ENCODE peak calls at places on chromosome X, in eight cellular contexts. R, V, N, L, Y, S, G and J are unnamed samples.
A peak's percentile ranks its signal among the peaks of the same experiment; 100 is the strongest.

GRCh38 chrX:46840946-46841740 is 4.3 kb downstream of the RP2 start:
- DNase-seq in Y (no peak), V (no peak), G (no peak), L (no peak), R (no peak), S (no peak), N (peak; percentile 51), J (peak; percentile 8)

GRCh38 chrX:64093761-64094160 is 111.7 kb downstream of the AMER1 start:
- DNase-seq in L (no peak), G (no peak), S (no peak), Y (peak; percentile 22), N (peak; percentile 19), R (no peak), V (no peak), J (peak; percentile 4)

GRCh38 chrX:111168314-111168713 is 72.3 kb downstream of the PAK3 start:
- DNase-seq in Y (peak; percentile 34), R (peak; percentile 63), S (no peak), L (no peak), V (no peak), N (peak; percentile 50), G (peak; percentile 8), J (no peak)

GRCh38 chrX:41033299-41033698 is 51.9 kb upstream of the USP9X start:
- DNase-seq in S (no peak), R (no peak), Y (no peak), L (no peak), G (no peak), V (no peak), N (no peak), J (no peak)

GRCh38 chrX:116490091-116490490 is 27.3 kb upstream of the CT83 start:
- DNase-seq in R (no peak), S (no peak), V (peak; percentile 2), Y (peak; percentile 2), G (no peak), N (peak; percentile 0), L (no peak), J (no peak)

GRCh38 chrX:1609311-1609710 is 5.5 kb upstream of the ASMT start:
- DNase-seq in V (no peak), S (no peak), N (no peak), G (no peak), L (no peak), R (no peak), Y (no peak), J (no peak)

GRCh38 chrX:120753413-120754251 is 122.0 kb downstream of the CT47B1 start:
- DNase-seq in Y (no peak), V (no peak), N (no peak), R (no peak), L (no peak), S (no peak), G (no peak), J (no peak)

GRCh38 chrX:46643636-46644035 is 70.1 kb downstream of the CHST7 start:
- DNase-seq in G (no peak), L (no peak), Y (no peak), N (no peak), V (no peak), S (no peak), R (no peak), J (no peak)

GRCh38 chrX:108224727-108225455 is 133.3 kb downstream of the ATG4A start:
- DNase-seq in L (no peak), Y (peak; percentile 73), G (peak; percentile 68), V (peak; percentile 46), S (no peak), N (peak; percentile 34), R (peak; percentile 9), J (peak; percentile 8)

GRCh38 chrX:109187473-109188168 is 294.3 kb downstream of the GUCY2F start:
- DNase-seq in S (no peak), G (no peak), L (no peak), R (no peak), V (no peak), N (peak; percentile 0), Y (no peak), J (no peak)

GRCh38 chrX:151488677-151489076 is 74.8 kb upstream of the PASD1 start:
- DNase-seq in L (no peak), R (peak; percentile 27), V (no peak), G (no peak), S (no peak), Y (peak; percentile 2), N (peak; percentile 7), J (no peak)

GRCh38 chrX:46318551-46318950 is 226.7 kb downstream of the ZNF674 start:
- DNase-seq in V (no peak), S (no peak), L (no peak), R (no peak), G (no peak), Y (no peak), N (no peak), J (no peak)

GRCh38 chrX:39470588-39471155 is 627.1 kb downstream of the BCOR start:
- DNase-seq in N (no peak), Y (no peak), V (peak; percentile 22), L (no peak), G (peak; percentile 24), R (no peak), S (no peak), J (peak; percentile 4)

GRCh38 chrX:47523297-47523696 is 37.7 kb upstream of the ARAF start:
- DNase-seq in L (peak; percentile 53), V (peak; percentile 62), N (peak; percentile 67), S (peak; percentile 45), Y (peak; percentile 79), R (peak; percentile 71), G (no peak), J (peak; percentile 62)

GRCh38 chrX:71976753-71977152 is 66.1 kb downstream of the NHSL2 start:
- DNase-seq in G (no peak), L (no peak), N (no peak), R (no peak), V (no peak), Y (no peak), S (no peak), J (no peak)

GRCh38 chrX:155534800-155535199 is 76.4 kb upstream of the F8A3 start:
- DNase-seq in G (no peak), S (no peak), N (no peak), L (no peak), Y (no peak), V (no peak), R (no peak), J (no peak)
- TF ChIP-seq CTCF in G (no peak), S (no peak), N (no peak), L (no peak), Y (no peak), V (no peak), R (no peak), J (no peak)

DNA sequence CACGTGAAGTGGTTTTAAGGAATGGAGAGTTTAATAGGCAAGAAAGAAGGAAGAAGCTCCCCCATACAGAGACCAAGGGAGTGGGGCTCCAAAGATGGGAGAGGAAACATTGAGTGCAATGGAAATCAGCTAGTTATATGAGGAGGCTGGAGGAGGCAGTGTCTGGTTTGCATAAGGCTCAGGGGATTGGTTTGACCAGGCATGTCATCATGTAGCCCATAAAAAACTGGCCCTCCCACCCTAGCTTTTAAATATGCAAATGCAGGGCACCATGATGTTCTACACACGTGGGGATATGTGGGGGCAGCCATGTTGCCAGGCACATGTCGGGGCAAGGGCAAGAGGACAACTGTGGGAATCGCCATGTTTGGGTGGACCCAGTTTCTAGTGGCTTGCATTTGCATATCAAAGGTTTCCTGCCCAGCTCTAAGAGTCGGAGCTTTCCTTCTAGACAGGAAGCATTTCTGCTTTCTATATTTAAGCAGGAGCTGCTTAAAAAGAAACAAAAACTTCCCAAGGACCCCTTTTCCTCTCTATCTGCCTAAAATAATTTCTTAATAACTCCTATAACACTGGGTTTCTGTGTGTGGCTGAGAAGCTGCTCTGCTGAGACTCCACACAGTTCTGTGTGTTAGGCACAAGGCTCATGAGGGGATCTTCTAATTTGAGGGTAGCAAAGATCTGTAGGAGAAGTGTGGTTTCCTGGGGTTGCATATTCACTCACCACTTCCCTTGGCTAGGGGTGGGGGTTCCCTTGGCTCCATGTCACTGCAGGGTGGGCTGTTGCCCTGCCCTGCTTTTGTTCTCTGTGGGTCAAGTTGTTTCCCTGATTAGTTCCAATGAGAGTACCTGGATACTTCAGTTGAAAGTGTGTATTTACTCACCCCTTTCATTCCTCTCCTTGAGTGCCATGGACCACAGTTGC is 113.5 kb downstream of the VSIG4 start:
- DNase-seq in N (no peak), Y (no peak), L (no peak), G (no peak), R (no peak), S (no peak), V (no peak), J (no peak)
- H3K4me3 ChIP-seq in N (no peak overlapping the region), Y (no peak overlapping the region), L (peak overlapping the region; percentile 35), G (no peak overlapping the region), R (no peak overlapping the region), S (no peak overlapping the region), V (no peak overlapping the region), J (no peak overlapping the region)

DNA sequence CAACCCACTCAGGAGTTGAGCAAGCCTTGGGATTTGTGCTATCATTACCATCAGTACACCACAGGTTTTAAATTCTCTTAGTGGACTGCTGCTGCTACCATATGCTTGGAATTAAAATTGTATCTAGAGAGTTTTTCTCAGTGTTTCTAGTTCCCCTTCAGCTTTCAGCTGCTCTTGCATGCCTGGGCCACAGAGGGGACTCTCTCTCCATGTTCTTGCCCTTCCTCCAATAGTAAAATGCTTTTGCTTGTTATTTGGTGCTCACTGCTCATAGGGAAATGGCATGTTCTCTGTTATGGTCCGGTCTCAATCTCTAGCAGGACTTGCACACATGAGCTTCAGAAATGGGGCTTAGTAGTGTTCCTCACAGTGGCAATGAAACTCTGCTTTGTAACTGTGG is 101.9 kb downstream of the IGSF1 start:
- DNase-seq in Y (peak; percentile 4), V (no peak), N (no peak), L (no peak), R (peak; percentile 32), S (no peak), G (no peak), J (no peak)
- TF ChIP-seq CTCF in Y (no peak), V (no peak), N (no peak), L (no peak), R (peak; percentile 36), S (no peak), G (no peak), J (no peak)

GRCh38 chrX:44971674-44972073 is 98.7 kb downstream of the KDM6A start:
- DNase-seq in G (no peak), N (no peak), V (no peak), L (no peak), S (no peak), R (no peak), Y (peak; percentile 62), J (no peak)

GRCh38 chrX:44972132-44972531 is 99.1 kb downstream of the KDM6A start:
- DNase-seq in L (no peak), R (no peak), V (no peak), G (no peak), S (no peak), N (no peak), Y (no peak), J (no peak)

GRCh38 chrX:44973420-44973932 is 100.5 kb downstream of the KDM6A start:
- DNase-seq in L (no peak), Y (no peak), R (no peak), G (no peak), V (no peak), N (no peak), S (no peak), J (no peak)

GRCh38 chrX:44975666-44976263 is 102.8 kb downstream of the KDM6A start:
- DNase-seq in N (peak; percentile 61), G (no peak), R (no peak), V (no peak), Y (no peak), S (no peak), L (no peak), J (no peak)

DNA sequence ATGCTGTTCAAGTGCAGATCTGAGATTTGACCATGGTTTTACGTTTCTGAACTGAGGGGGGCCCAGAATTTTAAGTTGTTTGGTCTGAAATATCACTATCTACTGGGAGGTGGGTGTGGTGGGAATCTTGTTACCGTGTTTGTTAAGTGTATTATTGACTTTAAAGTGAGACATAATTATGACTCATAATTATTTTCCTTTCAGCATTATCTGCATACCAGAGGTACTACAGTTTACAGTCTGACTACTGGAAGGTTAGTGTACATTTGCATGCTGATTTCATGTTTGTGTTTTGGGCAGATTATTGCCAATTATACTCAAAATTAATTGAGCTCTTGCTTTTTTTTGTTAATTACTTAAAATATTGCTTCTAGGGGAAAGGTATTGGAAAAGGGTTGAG is 101.5 kb downstream of the KDM6A start:
- DNase-seq in S (no peak), G (no peak), Y (no peak), R (no peak), L (no peak), V (peak; percentile 32), N (peak; percentile 64), J (peak; percentile 25)
- H3K4me3 ChIP-seq in S (no peak overlapping the region), G (no peak overlapping the region), Y (no peak overlapping the region), R (no peak overlapping the region), L (no peak overlapping the region), V (no peak overlapping the region), N (peak overlapping the region; percentile 17), J (no peak overlapping the region)